ENCODE peak calls at places on chromosomes 2 and 18, in six cellular contexts. Q is midbrain; J is AG09309; U is stimulated activated CD4-positive, alpha-beta T cell treated with anti-CD3 and anti-CD28 coated beads, TNF-alpha, amount 100 ng/mL, for 48 hours; F is hippocampal formation; K is hepatic stellate cell. O is an unnamed sample.
A peak's percentile ranks its signal among the peaks of the same experiment; 100 is the strongest.

GRCh38 chr18:61496374-61496773 is 163.1 kb downstream of the CDH20 start:
- DNase-seq in Q (no peak), J (no peak), U (no peak), F (no peak), K (no peak), O (no peak)

GRCh38 chr2:43104106-43104505 is 122.3 kb downstream of the ZFP36L2 start:
- DNase-seq in Q (no peak), J (no peak), U (no peak), F (no peak), K (no peak), O (no peak)

GRCh38 chr2:137185378-137186078 is 420.2 kb downstream of the THSD7B start:
- DNase-seq in Q (no peak), J (no peak), U (no peak), F (no peak), K (no peak), O (no peak)

GRCh38 chr2:39688181-39688580 is 22.5 kb downstream of the TMEM178A start:
- DNase-seq in Q (no peak), J (no peak), U (no peak), F (no peak), K (no peak), O (no peak)

GRCh38 chr2:199868431-199869226 is 17.6 kb upstream of the FTCDNL1 start:
- DNase-seq in Q (no peak), J (no peak), U (no peak), F (no peak), K (no peak), O (no peak)

GRCh38 chr2:16244153-16244965 is 304.0 kb downstream of the MYCN start:
- DNase-seq in Q (no peak), J (no peak), U (no peak), F (no peak), K (no peak), O (no peak)

GRCh38 chr18:12911025-12911927 is 27.2 kb upstream of the PTPN2 start:
- DNase-seq in Q (no peak), J (no peak), U (peak; percentile 19), F (no peak), K (peak; percentile 12), O (no peak)

GRCh38 chr2:125867908-125868307 is 788.0 kb upstream of the GYPC start:
- DNase-seq in Q (no peak), J (no peak), U (no peak), F (no peak), K (no peak), O (no peak)

GRCh38 chr18:525066-525797 is 24.7 kb upstream of the COLEC12 start:
- DNase-seq in Q (no peak), J (peak; percentile 46), U (no peak), F (no peak), K (no peak), O (peak; percentile 48)

GRCh38 chr2:166314022-166314759 is 61.6 kb downstream of the SCN9A start:
- DNase-seq in Q (no peak), J (peak; percentile 61), U (no peak), F (no peak), K (peak; percentile 12), O (no peak)

GRCh38 chr2:214075446-214075845 is 335.4 kb upstream of the VWC2L start:
- DNase-seq in Q (no peak), J (no peak), U (no peak), F (no peak), K (peak; percentile 19), O (no peak)

GRCh38 chr2:73685770-73686438 is 43.7 kb upstream of the NAT8 start:
- DNase-seq in Q (no peak), J (no peak), U (no peak), F (no peak), K (no peak), O (no peak)

GRCh38 chr18:49778826-49779465 is 34.4 kb downstream of the ACAA2 start:
- DNase-seq in Q (no peak), J (no peak), U (no peak), F (no peak), K (no peak), O (no peak)

GRCh38 chr2:128270306-128271185 is 48.1 kb downstream of the HS6ST1 start:
- DNase-seq in Q (no peak), J (no peak), U (no peak), F (no peak), K (no peak), O (no peak)